ENCODE peak calls at places on chromosomes 6 and 20, in seven cellular contexts. H is RWPE1; T is sciatic nerve; R is T-helper 9 cell; J is lower leg skin; F is activated T-helper 1 cell treated with Interleukin-2 at 50 U/mL for 16 hours; Z is stimulated activated CD8-positive, alpha-beta memory T cell treated with anti-CD3 and anti-CD28 coated beads, Interleukin-4, amount 100 ng/mL, for 4 hours. Y is an unnamed sample.

GRCh38 chr20:34709044-34709835 is 5.1 kb downstream of the TP53INP2 start:
- DNase-seq in R (peak; percentile 80), T (peak; percentile 94), H (peak; percentile 90), J (peak; percentile 97), Z (peak; percentile 66), F (peak; percentile 64), Y (peak; percentile 63)

GRCh38 chr6:169971951-169972651 is 220.7 kb downstream of the ERMARD start:
- DNase-seq in Z (no peak), J (peak; percentile 67), R (no peak), T (peak; percentile 49), H (no peak), F (no peak), Y (no peak)

GRCh38 chr6:135985471-135985870 is 134.0 kb downstream of the PDE7B start:
- DNase-seq in T (no peak), J (no peak), H (no peak), R (no peak), F (no peak), Z (no peak), Y (no peak)

GRCh38 chr6:162612613-162613012 is 115.0 kb downstream of the PRKN start:
- DNase-seq in F (no peak), Z (no peak), H (no peak), T (no peak), J (no peak), R (no peak), Y (no peak)

GRCh38 chr6:14456941-14457340 is 339.4 kb downstream of the CD83 start:
- DNase-seq in R (no peak), H (no peak), F (no peak), T (no peak), J (no peak), Z (no peak), Y (no peak)

GRCh38 chr6:146028250-146028789 is 542 bp upstream of the GRM1 start:
- DNase-seq in F (no peak), R (peak; percentile 23), J (peak; percentile 82), T (peak; percentile 69), H (peak; percentile 71), Z (peak; percentile 0), Y (no peak)

GRCh38 chr20:37526839-37527637 is 638 bp downstream of the BLCAP start:
- DNase-seq in J (peak; percentile 85), Z (no peak), F (no peak), T (peak; percentile 53), R (no peak), H (peak; percentile 75), Y (no peak)

GRCh38 chr6:132132420-132132819 is 181.2 kb upstream of the CCN2 start:
- DNase-seq in J (no peak), Z (no peak), R (no peak), H (no peak), T (no peak), F (no peak), Y (no peak)

GRCh38 chr6:142378138-142378875 is 76.5 kb downstream of the ADGRG6 start:
- DNase-seq in H (peak; percentile 29), T (no peak), F (no peak), R (no peak), Z (no peak), J (no peak), Y (no peak)